ENCODE peak calls at places on chromosomes 6 and 20, in five cellular contexts. U is neuronal stem cell, E is H1, M is IMR-90, S is mesenchymal stem cell. C is an unnamed sample.

GRCh38 chr6:77249560-77249959 is 213.7 kb downstream of the HTR1B start:
- DNase-seq in U (no peak), E (no peak), M (no peak), S (no peak), C (no peak)

GRCh38 chr6:113411006-113411405 is 446.1 kb upstream of the MARCKS start:
- DNase-seq in U (no peak), E (no peak), M (no peak), S (no peak), C (no peak)

GRCh38 chr6:38271081-38271480 is 368.6 kb downstream of the BTBD9 start:
- DNase-seq in U (no peak), E (no peak), M (peak), S (peak), C (no peak)

GRCh38 chr6:137707590-137708360 is 159.3 kb upstream of the TNFAIP3 start:
- DNase-seq in U (peak), E (no peak), M (peak), S (peak), C (peak)

GRCh38 chr20:2149507-2149906 is 47.9 kb downstream of the STK35 start:
- DNase-seq in U (no peak), E (no peak), M (peak), S (peak), C (no peak)

GRCh38 chr20:58634818-58635665 is 16.0 kb upstream of the STX16 start:
- DNase-seq in U (no peak), E (no peak), M (peak), S (no peak), C (no peak)

GRCh38 chr6:106886922-106887797 is 87.4 kb downstream of the CD24 start:
- DNase-seq in U (peak), E (no peak), M (no peak), S (no peak), C (no peak)

GRCh38 chr20:35992713-35993335 is 24.4 kb downstream of the CNBD2 start:
- DNase-seq in U (peak), E (no peak), M (peak), S (peak), C (peak)

GRCh38 chr20:10536531-10536930 is 101.4 kb downstream of the SLX4IP start:
- DNase-seq in U (no peak), E (no peak), M (peak), S (no peak), C (peak)

GRCh38 chr6:44201638-44202303 is 15.0 kb upstream of the MYMX start:
- DNase-seq in U (no peak), E (no peak), M (no peak), S (no peak), C (no peak)

GRCh38 chr20:2697768-2698167 is 5.2 kb downstream of the EBF4 start:
- DNase-seq in U (no peak), E (peak), M (no peak), S (no peak), C (no peak)

GRCh38 chr20:20568604-20569205 is 143.7 kb downstream of the RALGAPA2 start:
- DNase-seq in U (peak), E (no peak), M (peak), S (peak), C (no peak)

GRCh38 chr20:40457404-40457803 is 231.6 kb downstream of the MAFB start:
- DNase-seq in U (no peak), E (no peak), M (no peak), S (no peak), C (no peak)

GRCh38 chr6:33132121-33132524 is 56.3 kb downstream of the HLA-DPB1 start:
- DNase-seq in U (no peak), E (no peak), M (no peak), S (no peak), C (no peak)

GRCh38 chr6:128826606-128827005 is 56.3 kb upstream of the LAMA2 start:
- DNase-seq in U (no peak), E (no peak), M (no peak), S (no peak), C (no peak)

GRCh38 chr20:59246691-59247090 is 53.7 kb upstream of the EDN3 start:
- DNase-seq in U (no peak), E (no peak), M (no peak), S (no peak), C (no peak)

GRCh38 chr20:11849270-11849920 is 68.3 kb upstream of the BTBD3 start:
- DNase-seq in U (no peak), E (no peak), M (peak), S (peak), C (no peak)

GRCh38 chr6:73451166-73452106 is 661 bp downstream of the CGAS start:
- DNase-seq in U (no peak), E (peak), M (peak), S (peak), C (peak)

GRCh38 chr6:4336778-4337442 is 201.5 kb upstream of the ECI2 start:
- DNase-seq in U (no peak), E (no peak), M (no peak), S (peak), C (no peak)

GRCh38 chr20:22522701-22523100 is 61.7 kb downstream of the FOXA2 start:
- DNase-seq in U (no peak), E (no peak), M (no peak), S (no peak), C (no peak)

GRCh38 chr6:37429352-37429750 is 3.7 kb upstream of the CMTR1 start:
- DNase-seq in U (no peak), E (no peak), M (no peak), S (no peak), C (no peak)

GRCh38 chr20:47118201-47118600 is 223.6 kb downstream of the EYA2 start:
- DNase-seq in U (peak), E (no peak), M (peak), S (no peak), C (no peak)

GRCh38 chr20:20466341-20466879 is 98.5 kb downstream of the INSM1 start:
- DNase-seq in U (no peak), E (no peak), M (peak), S (peak), C (no peak)

GRCh38 chr20:23937303-23938117 is 51.1 kb downstream of the GGTLC1 start:
- DNase-seq in U (peak), E (peak), M (peak), S (peak), C (peak)

GRCh38 chr6:144104898-144105487 is 9.6 kb upstream of the SF3B5 start:
- DNase-seq in U (peak), E (no peak), M (peak), S (peak), C (no peak)

GRCh38 chr6:144007779-144008500 is at the start of gene PLAGL1:
- DNase-seq in U (peak), E (peak), M (peak), S (peak), C (peak)

GRCh38 chr6:12709116-12709515 is 7.5 kb upstream of the PHACTR1 start:
- DNase-seq in U (no peak), E (no peak), M (no peak), S (no peak), C (no peak)

GRCh38 chr6:114096553-114097172 is 125.7 kb upstream of the HDAC2 start:
- DNase-seq in U (peak), E (no peak), M (peak), S (peak), C (no peak)

GRCh38 chr20:6829510-6830116 is 62.1 kb downstream of the BMP2 start:
- DNase-seq in U (no peak), E (no peak), M (peak), S (no peak), C (no peak)

GRCh38 chr6:139587469-139587868 is 213.0 kb upstream of the CITED2 start:
- DNase-seq in U (no peak), E (no peak), M (peak), S (peak), C (no peak)

GRCh38 chr6:167872538-167873210 is 46.0 kb downstream of the AFDN start:
- DNase-seq in U (no peak), E (no peak), M (peak), S (no peak), C (no peak)

GRCh38 chr20:23362392-23363256 is 642 bp downstream of the GZF1 start:
- DNase-seq in U (no peak), E (no peak), M (peak), S (peak), C (no peak)

GRCh38 chr6:52416629-52417151 is 3.5 kb upstream of the EFHC1 start:
- DNase-seq in U (peak), E (no peak), M (peak), S (peak), C (no peak)

GRCh38 chr6:165551828-165552227 is 111.2 kb downstream of the PDE10A start:
- DNase-seq in U (no peak), E (no peak), M (no peak), S (no peak), C (no peak)
- H2BK5ac ChIP-seq in U (no peak), E (no peak), M (no peak), S (no peak), C (no peak)

GRCh38 chr6:19734061-19734460 is 103.1 kb upstream of the ID4 start:
- DNase-seq in U (no peak), E (no peak), M (no peak), S (no peak), C (no peak)
- H2BK120ac ChIP-seq in U (no peak), E (no peak), M (no peak), S (no peak), C (no peak)

DNA sequence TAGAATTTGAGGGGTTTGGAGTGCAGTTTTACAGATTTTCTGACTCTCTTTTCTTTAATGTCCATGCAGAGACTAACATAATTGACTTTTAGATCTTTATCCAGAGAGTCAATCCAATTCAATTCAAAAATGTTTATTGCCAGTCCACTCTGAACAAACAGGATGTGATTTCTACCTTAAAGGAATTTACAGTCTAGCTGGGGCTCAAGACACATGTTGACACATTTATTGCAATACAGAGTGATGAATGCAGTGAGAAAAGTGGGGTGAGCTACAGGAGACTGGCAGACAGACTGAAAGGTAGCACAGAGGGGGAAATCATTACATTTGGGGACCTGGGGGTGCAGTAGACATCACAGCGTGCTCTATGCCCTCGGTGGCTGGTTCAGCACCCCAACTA is 193.9 kb downstream of the SLC24A3 start:
- DNase-seq in U (no peak), E (no peak), M (no peak), S (no peak), C (no peak)
- H4K91ac ChIP-seq in U (no peak), E (no peak), M (no peak), S (no peak), C (no peak)

DNA sequence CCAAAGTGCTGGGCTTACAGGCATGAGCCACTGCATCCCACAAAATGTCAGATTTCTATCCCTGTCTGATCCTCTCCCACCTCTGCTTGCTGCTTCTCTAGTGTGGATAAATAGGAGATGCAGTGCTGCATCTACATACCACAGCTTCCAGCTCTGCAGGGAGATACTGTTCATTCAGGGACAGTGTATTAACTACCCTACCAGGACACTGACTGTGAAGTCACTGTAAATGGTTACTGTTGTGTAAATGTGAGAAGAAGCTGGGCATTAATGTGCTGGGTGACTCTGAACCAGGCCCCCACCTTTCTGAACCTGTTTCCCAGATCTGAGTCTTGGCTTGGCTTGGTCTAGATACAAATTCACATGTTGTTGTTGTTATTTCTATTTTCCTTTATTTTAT is 488.6 kb upstream of the SULF2 start:
- DNase-seq in U (no peak), E (no peak), M (no peak), S (no peak), C (no peak)
- H2BK5ac ChIP-seq in U (no peak), E (no peak), M (no peak), S (no peak), C (no peak)

DNA sequence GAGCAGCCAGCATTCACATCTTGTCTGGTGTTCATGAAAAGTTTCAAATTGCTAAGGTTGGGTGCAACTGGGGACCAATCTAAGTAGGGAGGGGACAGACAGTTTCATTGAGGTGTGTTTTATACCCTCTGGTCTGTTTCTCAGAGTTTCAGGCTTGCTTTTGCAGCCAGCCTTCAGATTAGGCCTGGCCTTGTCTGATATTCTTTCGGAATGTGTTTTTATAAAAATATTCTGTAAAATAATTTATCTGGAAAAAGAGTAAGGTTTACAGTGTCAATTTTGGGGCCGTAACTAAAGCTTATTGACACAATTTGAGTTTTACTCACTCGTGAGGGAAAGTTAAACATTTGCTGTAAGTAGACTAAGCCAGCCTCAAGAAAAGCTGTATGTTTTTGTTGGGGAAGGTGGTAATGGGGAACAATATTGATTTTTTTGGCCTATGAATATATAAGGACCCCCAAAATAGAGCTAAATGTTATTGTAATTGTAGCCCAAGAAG is 1.3 kb downstream of the SENP6 start:
- DNase-seq in U (no peak), E (no peak), M (no peak), S (no peak), C (no peak)
- H2BK120ac ChIP-seq in U (peak), E (no peak), M (peak), S (peak), C (peak)